ENCODE peak calls at places on chromosomes 2 and 18, in six cellular contexts. N, J, P, D, V and M are unnamed samples.

GRCh38 chr2:202881570-202881969 is 10.0 kb upstream of the ICA1L start:
- DNase-seq in N (no peak), J (no peak), P (no peak), D (no peak), V (no peak), M (no peak)

GRCh38 chr18:76064998-76065397 is 430.0 kb downstream of the ZNF516 start:
- DNase-seq in N (no peak), J (no peak), P (no peak), D (no peak), V (peak; percentile 93), M (no peak)

GRCh38 chr2:32938934-32939333 is 7.8 kb upstream of the LTBP1 start:
- DNase-seq in N (no peak), J (no peak), P (no peak), D (no peak), V (no peak), M (no peak)

GRCh38 chr2:24745825-24746224 is 47.4 kb downstream of the PTRHD1 start:
- DNase-seq in N (no peak), J (no peak), P (no peak), D (no peak), V (no peak), M (no peak)

GRCh38 chr2:172370821-172371455 is 56.4 kb upstream of the ITGA6 start:
- DNase-seq in N (no peak), J (no peak), P (no peak), D (no peak), V (no peak), M (no peak)

GRCh38 chr18:58288922-58289797 is 245.1 kb downstream of the NEDD4L start:
- DNase-seq in N (no peak), J (no peak), P (no peak), D (no peak), V (no peak), M (no peak)

GRCh38 chr2:216551234-216551633 is 52.6 kb downstream of the RPL37A start:
- DNase-seq in N (no peak), J (peak; percentile 74), P (no peak), D (no peak), V (no peak), M (no peak)

GRCh38 chr2:128868686-128869551 is 550.3 kb upstream of the HS6ST1 start:
- DNase-seq in N (no peak), J (peak; percentile 60), P (no peak), D (no peak), V (no peak), M (no peak)

GRCh38 chr2:241344925-241345651 is 11.0 kb upstream of the FARP2 start:
- DNase-seq in N (no peak), J (no peak), P (no peak), D (no peak), V (no peak), M (no peak)

GRCh38 chr2:191264647-191265079 is 19.5 kb downstream of the MYO1B start:
- DNase-seq in N (no peak), J (peak; percentile 75), P (no peak), D (no peak), V (no peak), M (no peak)

GRCh38 chr2:239268082-239268481 is 132.7 kb downstream of the HDAC4 start:
- DNase-seq in N (no peak), J (no peak), P (peak; percentile 76), D (no peak), V (no peak), M (peak; percentile 33)

GRCh38 chr2:181844551-181845290 is 46.8 kb upstream of the ITPRID2 start:
- DNase-seq in N (no peak), J (no peak), P (no peak), D (no peak), V (no peak), M (no peak)

GRCh38 chr18:9417081-9417841 is 58.1 kb upstream of the RALBP1 start:
- DNase-seq in N (no peak), J (peak; percentile 82), P (no peak), D (peak; percentile 46), V (no peak), M (no peak)

DNA sequence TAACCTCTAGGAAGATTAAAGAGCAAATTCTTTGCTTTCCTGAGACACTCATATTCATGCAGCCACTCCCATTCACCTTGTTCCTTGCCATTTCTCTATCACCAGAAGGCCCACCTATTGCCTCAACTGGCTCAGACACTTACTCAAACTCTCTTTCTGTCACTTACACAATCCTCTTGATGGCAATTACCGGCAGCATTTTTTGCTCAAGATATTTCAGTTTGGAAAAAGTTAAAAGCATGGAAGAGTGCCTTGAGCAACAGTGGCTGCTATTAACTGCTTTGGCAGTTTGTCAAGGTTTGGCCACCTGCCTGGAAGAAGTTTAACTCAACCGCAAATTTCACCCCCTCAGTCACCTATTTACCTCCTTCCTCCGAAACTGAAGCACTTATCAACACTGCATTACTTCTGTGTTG is 1104.0 kb upstream of the PIK3C3 start:
- DNase-seq in N (no peak), J (peak; percentile 72), P (no peak), D (no peak), V (no peak), M (no peak)
- H3K27ac ChIP-seq in N (no peak overlapping the region), J (no peak overlapping the region), P (no peak overlapping the region), D (no peak overlapping the region), V (no peak overlapping the region), M (no peak overlapping the region)

GRCh38 chr2:1650474-1650872 is 93.8 kb downstream of the PXDN start:
- DNase-seq in N (no peak), J (no peak), P (no peak), D (no peak), V (no peak), M (no peak)
- H3K27ac ChIP-seq in N (no peak overlapping the region), J (no peak overlapping the region), P (no peak overlapping the region), D (no peak overlapping the region), V (no peak overlapping the region), M (no peak overlapping the region)

DNA sequence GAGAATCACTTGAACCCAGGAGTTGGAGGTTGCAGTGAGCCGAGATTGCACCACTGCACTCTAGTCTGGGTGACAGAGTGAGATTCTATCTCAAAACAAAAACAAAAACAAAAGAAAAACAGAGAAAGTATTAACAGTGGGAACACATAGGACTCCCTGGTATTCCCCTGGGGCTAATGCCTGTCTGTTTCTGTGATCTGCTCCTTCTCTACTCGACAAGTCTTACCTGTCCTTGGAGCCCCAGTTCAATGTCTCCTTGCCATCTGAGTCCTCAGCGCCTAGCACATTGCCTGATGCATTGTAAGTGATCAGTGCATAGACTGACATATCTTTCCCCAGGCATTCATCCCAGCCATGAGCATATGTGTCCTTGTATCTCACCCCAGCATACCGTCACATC is 85.8 kb downstream of the ASAP2 start:
- DNase-seq in N (no peak), J (no peak), P (no peak), D (no peak), V (no peak), M (no peak)
- H3K27ac ChIP-seq in N (no peak overlapping the region), J (no peak overlapping the region), P (no peak overlapping the region), D (no peak overlapping the region), V (no peak overlapping the region), M (no peak overlapping the region)

GRCh38 chr18:48161201-48161910 is 230.9 kb upstream of the SMAD2 start:
- DNase-seq in N (peak; percentile 87), J (peak; percentile 94), P (peak; percentile 79), D (peak; percentile 88), V (peak; percentile 82), M (peak; percentile 70)
- H3K27ac ChIP-seq in N (peak overlapping the region; percentile 74), J (no peak overlapping the region), P (peak overlapping the region; percentile 82), D (peak overlapping the region; percentile 75), V (no peak overlapping the region), M (peak overlapping the region; percentile 51)